ENCODE peak calls at places on chromosomes 13 and 19, in five cellular contexts. P, I, W, M and V are unnamed samples. For H3K27me3, the result is how much of the 10 kb centered on the place peaks cover.

GRCh38 chr13:113639661-113640262 is 18.2 kb downstream of the ATP4B start:
- DNase-seq in P (no peak), I (no peak), W (peak), M (peak), V (no peak)

GRCh38 chr19:4991538-4991937 is 22.6 kb downstream of the KDM4B start:
- DNase-seq in P (no peak), I (no peak), W (no peak), M (no peak), V (no peak)

GRCh38 chr13:44396295-44396962 is 22.8 kb downstream of the SERP2 start:
- DNase-seq in P (no peak), I (no peak), W (no peak), M (no peak), V (peak)

GRCh38 chr13:87138856-87139255 is 532.3 kb upstream of the SLITRK5 start:
- DNase-seq in P (no peak), I (no peak), W (no peak), M (no peak), V (no peak)

GRCh38 chr19:19278315-19278714 is 5.2 kb upstream of the TM6SF2 start:
- DNase-seq in P (no peak), I (no peak), W (no peak), M (no peak), V (no peak)

GRCh38 chr19:32041681-32042292 is 303.6 kb upstream of the ZNF507 start:
- DNase-seq in P (peak), I (no peak), W (no peak), M (peak), V (no peak)

GRCh38 chr13:83752141-83752540 is 130.1 kb downstream of the SLITRK1 start:
- DNase-seq in P (peak), I (no peak), W (no peak), M (no peak), V (no peak)

GRCh38 chr19:34173145-34173956 is 1.0 kb downstream of the LSM14A start:
- DNase-seq in P (peak), I (peak), W (peak), M (peak), V (peak)

GRCh38 chr19:42528354-42529247 is at the start of gene CEACAM1:
- DNase-seq in P (no peak), I (peak), W (no peak), M (no peak), V (no peak)

GRCh38 chr19:17843908-17844490 is 3.8 kb downstream of the JAK3 start:
- DNase-seq in P (no peak), I (no peak), W (no peak), M (no peak), V (no peak)

GRCh38 chr19:13012690-13013608 is 17.7 kb downstream of the NFIX start:
- DNase-seq in P (peak), I (no peak), W (peak), M (peak), V (no peak)

GRCh38 chr13:95137096-95137495 is 164.2 kb downstream of the ABCC4 start:
- DNase-seq in P (peak), I (no peak), W (no peak), M (no peak), V (peak)

GRCh38 chr13:99610702-99611289 is 109.5 kb downstream of the TM9SF2 start:
- DNase-seq in P (no peak), I (no peak), W (no peak), M (no peak), V (no peak)

GRCh38 chr19:17920527-17920926 is 12.3 kb upstream of the CCDC124 start:
- DNase-seq in P (no peak), I (no peak), W (no peak), M (no peak), V (no peak)

GRCh38 chr13:53010374-53011105 is 18.1 kb upstream of the OLFM4 start:
- DNase-seq in P (no peak), I (no peak), W (no peak), M (no peak), V (peak)

GRCh38 chr19:2494447-2495129 is 18.7 kb downstream of the GADD45B start:
- DNase-seq in P (peak), I (peak), W (peak), M (peak), V (no peak)

GRCh38 chr13:60210510-60211065 is 46.9 kb upstream of the DIAPH3 start:
- DNase-seq in P (no peak), I (no peak), W (no peak), M (no peak), V (no peak)

DNA sequence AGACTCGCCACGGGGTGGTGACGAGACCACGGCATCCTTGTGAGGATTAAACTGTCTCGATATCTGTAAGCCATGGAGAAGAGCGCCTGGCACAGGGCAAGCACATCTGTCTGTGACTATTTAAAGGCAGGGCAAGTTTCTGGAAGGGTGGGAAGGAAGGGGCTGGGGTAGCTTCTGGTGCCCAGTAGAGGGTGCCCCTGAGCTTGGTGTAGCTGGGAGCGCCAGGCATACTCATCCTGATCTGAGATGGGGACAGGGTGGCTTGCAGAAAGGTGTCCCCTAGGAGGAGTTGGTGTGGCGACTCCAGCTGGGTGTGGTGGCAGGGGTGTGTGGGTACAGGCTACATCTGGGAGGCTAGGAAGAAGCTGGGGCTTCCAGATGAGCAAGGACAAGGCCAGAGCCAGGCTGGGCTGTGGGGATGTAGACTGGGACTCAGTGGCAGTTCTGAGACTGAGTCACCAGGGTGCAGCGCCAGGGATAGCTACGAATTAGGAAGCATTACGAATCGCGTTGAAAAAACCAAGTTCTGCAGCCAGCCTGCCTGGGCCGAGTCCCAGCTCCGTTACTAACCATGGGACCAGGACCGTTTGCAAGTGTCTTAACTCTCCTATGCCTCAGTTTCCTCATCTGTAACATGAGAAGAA is 23.1 kb upstream of the ASPDH start:
- DNase-seq in P (no peak), I (no peak), W (no peak), M (no peak), V (no peak)
- TF ChIP-seq CTCF in P (no peak), I (no peak), W (no peak), M (no peak), V (no peak)

GRCh38 chr19:49690656-49691242 is at the start of gene CPT1C:
- DNase-seq in P (peak), I (peak), W (peak), M (peak), V (no peak)
- H3K4me3 ChIP-seq in P (peak), I (peak), W (peak), M (peak), V (peak)

GRCh38 chr13:110187501-110188161 is 119.3 kb downstream of the COL4A1 start:
- DNase-seq in P (peak), I (no peak), W (no peak), M (no peak), V (no peak)

GRCh38 chr13:110183925-110184324 is 123.0 kb downstream of the COL4A1 start:
- DNase-seq in P (peak), I (no peak), W (no peak), M (no peak), V (no peak)

GRCh38 chr13:110182461-110182860 is 124.5 kb downstream of the COL4A1 start:
- DNase-seq in P (no peak), I (no peak), W (no peak), M (no peak), V (no peak)

GRCh38 chr13:110185696-110186095 is 121.3 kb downstream of the COL4A1 start:
- DNase-seq in P (peak), I (no peak), W (no peak), M (no peak), V (no peak)

DNA sequence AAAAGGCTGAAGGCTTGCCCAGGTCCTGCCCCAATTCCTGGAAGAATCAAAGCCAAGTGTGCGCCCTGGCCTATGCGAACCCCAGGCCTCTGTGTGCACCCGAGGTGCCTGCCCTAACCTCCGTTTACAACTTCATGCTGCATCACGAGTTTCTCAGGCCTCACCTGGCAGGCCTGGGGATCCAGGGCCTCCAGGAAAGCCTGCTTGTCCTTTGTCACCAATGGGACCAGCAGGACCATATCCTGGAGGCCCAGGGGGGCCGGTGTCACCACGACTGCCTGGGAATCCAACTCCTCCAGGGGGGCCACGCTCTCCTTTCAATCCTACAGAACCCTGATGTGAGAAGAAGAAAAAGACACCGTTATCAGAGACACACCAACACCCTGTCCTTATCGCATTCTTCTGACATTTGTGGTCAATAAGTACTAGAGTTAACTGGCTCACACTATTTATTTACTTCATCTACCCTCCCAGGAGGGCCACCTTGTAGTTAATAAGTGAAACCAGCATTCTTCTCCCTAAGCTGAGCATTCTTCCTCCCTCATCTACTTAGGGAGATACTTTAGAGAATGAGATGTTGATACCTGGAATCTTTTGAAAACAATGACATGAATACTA is 120.6 kb downstream of the COL4A1 start:
- DNase-seq in P (peak), I (no peak), W (no peak), M (no peak), V (no peak)
- H3K27me3 ChIP-seq in P (under half), I (under half), W (under half), M (under half), V (under half)

GRCh38 chr13:50745542-50745941 is 98.0 kb downstream of the DLEU7 start:
- DNase-seq in P (no peak), I (no peak), W (no peak), M (no peak), V (no peak)
- TF ChIP-seq CTCF in P (no peak), I (no peak), W (no peak), M (no peak), V (no peak)

GRCh38 chr13:40271931-40272775 is 394.3 kb downstream of the FOXO1 start:
- DNase-seq in P (peak), I (no peak), W (peak), M (peak), V (no peak)
- H3K4me3 ChIP-seq in P (no peak), I (no peak), W (no peak), M (no peak), V (no peak)

GRCh38 chr13:27824121-27824520 is 31.8 kb downstream of the GSX1 start:
- DNase-seq in P (no peak), I (no peak), W (no peak), M (no peak), V (no peak)

GRCh38 chr13:27822873-27823311 is 30.6 kb downstream of the GSX1 start:
- DNase-seq in P (peak), I (no peak), W (no peak), M (no peak), V (no peak)

GRCh38 chr13:27826379-27827353 is 34.4 kb downstream of the GSX1 start:
- DNase-seq in P (peak), I (peak), W (peak), M (peak), V (peak)

GRCh38 chr13:27827646-27828045 is 35.4 kb downstream of the GSX1 start:
- DNase-seq in P (no peak), I (no peak), W (no peak), M (no peak), V (no peak)

DNA sequence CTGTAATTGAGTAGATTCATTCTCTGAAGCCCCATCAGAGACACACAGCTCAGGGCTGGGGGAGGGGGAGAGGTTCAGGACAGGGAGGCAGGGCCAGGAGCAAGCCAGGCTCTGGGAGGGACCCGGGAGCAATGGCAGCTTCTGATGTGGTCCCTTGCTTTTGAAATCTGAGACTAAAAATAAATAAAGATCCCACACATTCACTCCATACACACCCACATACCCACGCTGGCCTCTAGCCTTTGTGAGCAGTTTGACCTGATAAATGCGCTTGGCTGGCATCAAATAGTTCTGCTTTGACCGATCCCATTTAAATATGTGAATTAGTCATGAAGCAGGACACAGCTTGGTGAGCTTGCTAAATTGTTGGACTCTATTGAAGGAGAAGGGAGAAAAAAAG is 32.9 kb downstream of the GSX1 start:
- DNase-seq in P (no peak), I (no peak), W (no peak), M (no peak), V (no peak)
- H3K27me3 ChIP-seq in P (under half), I (under half), W (under half), M (under half), V (half or more)